ENCODE peak calls at places on chromosomes 4 and X, in five cellular contexts. M, U, H, D and V are unnamed samples. For H3K27me3 and H3K36me3, the result is how much of the 10 kb centered on the place peaks cover.

GRCh38 chrX:99051639-99052038 is 1358.4 kb downstream of the PCDH19 start:
- DNase-seq in H (no peak), M (no peak), U (no peak), D (no peak), V (no peak)

GRCh38 chr4:11765849-11766453 is 337.3 kb upstream of the HS3ST1 start:
- DNase-seq in M (no peak), D (peak), U (no peak), H (no peak), V (no peak)

GRCh38 chr4:124711469-124712416 is 789 bp downstream of the ANKRD50 start:
- DNase-seq in D (peak), U (peak), H (peak), M (peak), V (peak)

GRCh38 chr4:38154681-38155588 is 194.7 kb downstream of the PTTG2 start:
- DNase-seq in M (peak), H (no peak), U (no peak), D (no peak), V (no peak)

GRCh38 chrX:110170029-110170428 is 147.9 kb downstream of the AMMECR1 start:
- DNase-seq in H (no peak), D (no peak), M (no peak), U (no peak), V (no peak)

GRCh38 chr4:20266215-20267082 is 14.7 kb downstream of the SLIT2 start:
- DNase-seq in D (no peak), U (no peak), M (no peak), H (no peak), V (no peak)

GRCh38 chrX:82816572-82816971 is 691.5 kb upstream of the POU3F4 start:
- DNase-seq in D (no peak), U (no peak), H (no peak), M (no peak), V (no peak)

GRCh38 chrX:16739574-16739973 is 20.2 kb downstream of the SYAP1 start:
- DNase-seq in H (no peak), D (no peak), U (no peak), M (no peak), V (no peak)

GRCh38 chr4:24470681-24471622 is 113.4 kb downstream of the DHX15 start:
- DNase-seq in U (no peak), D (peak), M (no peak), H (no peak), V (no peak)

GRCh38 chrX:108224727-108225455 is 133.3 kb downstream of the ATG4A start:
- DNase-seq in D (peak), M (no peak), U (no peak), H (no peak), V (peak)

GRCh38 chr4:156981262-156981661 is 9.7 kb upstream of the PDGFC start:
- DNase-seq in M (no peak), H (no peak), D (no peak), U (no peak), V (no peak)

GRCh38 chr4:182384496-182385155 is 141.4 kb downstream of the TENM3 start:
- DNase-seq in U (no peak), D (no peak), H (no peak), M (no peak), V (no peak)

GRCh38 chrX:39903937-39904336 is 193.8 kb downstream of the BCOR start:
- DNase-seq in U (no peak), D (no peak), H (no peak), M (no peak), V (no peak)

GRCh38 chr4:91600301-91600700 is 703.5 kb upstream of the GRID2 start:
- DNase-seq in D (no peak), H (no peak), M (no peak), U (no peak), V (no peak)

GRCh38 chr4:159146454-159146853 is 43.6 kb downstream of the RAPGEF2 start:
- DNase-seq in U (no peak), M (no peak), H (no peak), D (no peak), V (no peak)

GRCh38 chr4:164977243-164978164 is at the start of gene TRIM61:
- DNase-seq in U (no peak), M (peak), H (no peak), D (peak), V (no peak)

GRCh38 chrX:39133971-39134370 is 332.7 kb downstream of the MID1IP1 start:
- DNase-seq in H (no peak), U (no peak), M (no peak), D (no peak), V (no peak)

GRCh38 chr4:111031180-111031579 is 408.3 kb upstream of the PITX2 start:
- DNase-seq in U (no peak), M (no peak), D (peak), H (no peak), V (no peak)

GRCh38 chr4:163284304-163284703 is 48.1 kb downstream of the NPY1R start:
- DNase-seq in H (no peak), M (no peak), U (no peak), D (no peak), V (no peak)

GRCh38 chr4:148415500-148415899 is 26.7 kb downstream of the NR3C2 start:
- DNase-seq in H (no peak), D (no peak), M (no peak), U (no peak), V (no peak)

GRCh38 chr4:2977116-2978097 is 14.0 kb downstream of the GRK4 start:
- DNase-seq in D (peak), M (no peak), U (no peak), H (no peak), V (no peak)

GRCh38 chr4:146488495-146489174 is 33.1 kb downstream of the SLC10A7 start:
- DNase-seq in D (peak), U (no peak), H (no peak), M (no peak), V (no peak)

GRCh38 chr4:32697281-32697814 is 1977.2 kb downstream of the PCDH7 start:
- DNase-seq in D (no peak), H (no peak), U (no peak), M (no peak), V (no peak)

GRCh38 chr4:14749910-14750309 is 252.4 kb upstream of the CPEB2 start:
- DNase-seq in M (peak), H (no peak), U (no peak), D (peak), V (no peak)

GRCh38 chrX:115093206-115093605 is 75.8 kb upstream of the IL13RA2 start:
- DNase-seq in M (no peak), U (no peak), H (no peak), D (no peak), V (no peak)

GRCh38 chr4:1178300-1179088 is 6.1 kb upstream of the SPON2 start:
- DNase-seq in U (no peak), M (peak), D (no peak), H (no peak), V (no peak)

GRCh38 chr4:185421366-185422124 is 4.2 kb downstream of the UFSP2 start:
- DNase-seq in H (no peak), U (peak), D (peak), M (no peak), V (no peak)

GRCh38 chr4:144313370-144313769 is 172.9 kb upstream of the GYPA start:
- DNase-seq in U (no peak), D (no peak), H (no peak), M (no peak), V (no peak)

GRCh38 chrX:134186362-134187121 is 50.4 kb upstream of the CCDC160 start:
- DNase-seq in U (no peak), D (no peak), M (no peak), H (no peak), V (no peak)

GRCh38 chrX:9122504-9123245 is 88.7 kb upstream of the FAM9B start:
- DNase-seq in H (no peak), U (no peak), D (peak), M (no peak), V (no peak)

GRCh38 chrX:40843643-40844042 is 108.3 kb upstream of the MED14 start:
- DNase-seq in M (no peak), H (no peak), U (no peak), D (no peak), V (no peak)

GRCh38 chr4:121784401-121784800 is 16.7 kb upstream of the EXOSC9 start:
- DNase-seq in H (no peak), M (no peak), U (no peak), D (no peak), V (no peak)

GRCh38 chrX:84186603-84187358 is 1.2 kb downstream of the RPS6KA6 start:
- DNase-seq in U (no peak), D (no peak), M (no peak), H (no peak), V (no peak)

GRCh38 chrX:31658360-31658759 is 586.5 kb upstream of the FTHL17 start:
- DNase-seq in M (no peak), D (no peak), U (no peak), H (no peak), V (no peak)

GRCh38 chr4:4613641-4614286 is 71.9 kb upstream of the STX18 start:
- DNase-seq in M (no peak), U (no peak), D (no peak), H (no peak), V (no peak)

GRCh38 chr4:109592367-109592766 is 32.3 kb downstream of the MCUB start:
- DNase-seq in M (no peak), D (no peak), U (no peak), H (no peak), V (no peak)

GRCh38 chr4:109588176-109588575 is 28.1 kb downstream of the MCUB start:
- DNase-seq in H (no peak), U (no peak), D (no peak), M (no peak), V (no peak)

GRCh38 chr4:109589119-109589518 is 29.1 kb downstream of the MCUB start:
- DNase-seq in H (no peak), M (no peak), D (no peak), U (no peak), V (no peak)

GRCh38 chr4:109589605-109590004 is 29.6 kb downstream of the MCUB start:
- DNase-seq in M (no peak), U (no peak), H (no peak), D (no peak), V (no peak)

GRCh38 chr4:109590841-109591357 is 30.9 kb downstream of the MCUB start:
- DNase-seq in H (no peak), D (no peak), U (no peak), M (no peak), V (no peak)
- TF ChIP-seq CTCF in H (no peak), D (no peak), U (no peak), M (no peak), V (no peak)

GRCh38 chrX:106037835-106038473 is 573 bp downstream of the SERPINA7 start:
- DNase-seq in M (no peak), H (no peak), U (no peak), D (no peak), V (no peak)
- H3K27me3 ChIP-seq in M (under half), H (half or more), U (under half), D (under half), V (under half)

DNA sequence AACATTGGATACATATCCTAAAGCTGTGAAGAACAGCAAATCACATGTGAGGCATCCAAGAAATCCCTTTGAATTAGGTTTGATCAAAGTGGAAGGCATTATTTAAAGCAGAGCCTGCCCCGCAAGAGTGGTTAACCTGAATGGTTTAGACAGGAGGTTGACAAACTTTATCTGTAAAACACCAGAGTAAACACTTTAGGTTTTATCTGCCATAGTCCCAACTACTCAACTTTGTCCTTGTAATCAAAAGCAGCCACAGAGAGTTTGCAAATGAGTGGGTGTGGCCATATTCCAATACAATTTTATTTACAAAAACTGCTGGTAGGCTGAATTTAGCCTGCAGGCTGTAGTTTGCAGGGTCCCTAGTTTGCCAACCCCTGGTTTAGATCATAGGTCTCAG is 25.2 kb upstream of the FGFBP2 start:
- DNase-seq in H (no peak), D (no peak), U (no peak), M (no peak), V (no peak)
- H3K36me3 ChIP-seq in H (under half), D (under half), U (under half), M (under half), V (under half)

DNA sequence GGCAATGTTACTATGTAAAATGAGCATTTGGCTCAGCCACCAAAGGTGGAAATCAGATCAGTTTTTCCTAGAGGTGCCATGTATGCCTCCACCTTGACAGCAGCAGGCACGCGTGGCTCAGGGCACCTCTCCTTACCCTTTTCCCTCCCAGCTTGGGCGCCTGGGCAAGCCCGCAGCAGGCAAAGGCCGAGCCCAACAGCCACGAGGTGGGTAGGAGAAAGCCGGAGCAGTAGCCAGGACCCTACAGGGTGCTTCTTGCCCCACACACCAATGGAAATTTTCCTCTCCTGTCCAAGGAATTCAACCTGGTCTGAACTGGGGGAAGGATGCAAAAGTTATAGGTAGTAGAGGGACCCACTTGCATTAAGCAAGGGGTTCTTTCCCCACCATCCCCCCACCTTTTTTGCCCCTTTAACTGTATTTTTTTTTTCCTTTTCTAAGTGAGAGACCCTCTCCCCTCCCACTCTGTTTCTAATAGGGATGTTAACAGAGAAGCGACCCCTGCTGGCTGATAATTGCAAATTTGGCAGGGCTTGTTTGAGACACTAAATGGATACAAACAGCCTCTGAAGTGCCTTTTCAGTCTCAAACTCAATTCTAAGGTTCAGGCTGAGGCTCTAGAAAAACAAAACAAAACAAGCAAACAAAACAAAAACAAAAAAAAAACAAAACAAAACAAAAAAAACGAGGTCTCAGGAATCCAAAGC is 895.1 kb downstream of the PCDH18 start:
- DNase-seq in D (peak), U (no peak), M (no peak), H (no peak), V (no peak)
- TF ChIP-seq CTCF in D (peak), U (peak), M (peak), H (no peak), V (peak)

DNA sequence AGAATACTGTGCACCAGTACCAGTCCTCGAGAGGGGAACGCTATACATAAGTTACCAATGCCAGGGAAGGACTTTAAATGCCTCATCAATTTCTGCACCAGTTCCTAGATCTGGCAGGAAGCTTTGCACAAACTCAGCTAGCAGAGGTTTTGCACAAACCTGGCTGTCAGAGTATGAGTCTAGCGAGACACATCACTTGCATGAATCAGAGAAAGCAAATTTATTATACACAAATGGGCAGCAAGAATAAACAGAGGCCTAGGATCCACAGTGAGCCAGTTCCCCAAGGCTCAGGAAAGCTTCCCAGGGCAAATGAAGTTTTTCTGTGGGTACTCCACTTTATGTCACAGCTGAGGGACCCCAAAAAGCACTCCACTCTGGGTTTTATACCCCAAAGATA is 523.5 kb downstream of the CFAP47 start:
- DNase-seq in D (no peak), M (no peak), U (no peak), H (no peak), V (no peak)
- H3K27me3 ChIP-seq in D (under half), M (under half), U (under half), H (under half), V (under half)